ENCODE peak calls at places on chromosomes 11 and 22, in eight cellular contexts. G is stomach, B is right lobe of liver, I is upper lobe of left lung, U is testis, E is ovary, S is uterus, D is IMR-90. A is an unnamed sample.

GRCh38 chr11:86548278-86548917 is 124.0 kb downstream of the ME3 start:
- DNase-seq in D (peak), S (no peak), B (no peak), E (no peak), I (no peak), U (peak), G (no peak), A (no peak)

GRCh38 chr22:47794851-47795250 is 1032.4 kb downstream of the TBC1D22A start:
- DNase-seq in D (no peak), U (no peak), S (no peak), E (no peak), I (no peak), B (no peak), G (no peak), A (no peak)

GRCh38 chr11:94132823-94133408 is 4.3 kb downstream of the PANX1 start:
- DNase-seq in E (no peak), G (no peak), U (no peak), S (no peak), B (no peak), I (no peak), D (no peak), A (no peak)

GRCh38 chr22:27650985-27651384 is 150.6 kb downstream of the MN1 start:
- DNase-seq in B (no peak), U (no peak), I (no peak), E (no peak), G (no peak), S (no peak), D (no peak), A (no peak)

GRCh38 chr11:109794501-109794900 is 298.7 kb upstream of the ZC3H12C start:
- DNase-seq in B (no peak), S (no peak), D (peak), U (no peak), I (no peak), E (no peak), G (no peak), A (no peak)

GRCh38 chr11:36034572-36035331 is 90.9 kb downstream of the LDLRAD3 start:
- DNase-seq in B (no peak), U (no peak), E (no peak), D (peak), S (no peak), G (no peak), I (no peak), A (no peak)

GRCh38 chr11:123072279-123072678 is 10.3 kb upstream of the HSPA8 start:
- DNase-seq in S (no peak), E (no peak), U (no peak), D (no peak), G (peak), B (no peak), I (no peak), A (no peak)

GRCh38 chr11:26276798-26277424 is 55.0 kb upstream of the ANO3 start:
- DNase-seq in D (peak), S (peak), U (peak), E (peak), I (no peak), G (peak), B (no peak), A (no peak)

GRCh38 chr22:20641919-20642579 is 131.9 kb upstream of the SERPIND1 start:
- DNase-seq in G (no peak), U (no peak), I (no peak), S (no peak), D (no peak), B (peak), E (no peak), A (no peak)

GRCh38 chr22:46798366-46799057 is 36.1 kb downstream of the TBC1D22A start:
- DNase-seq in U (peak), S (peak), E (peak), I (peak), D (peak), B (peak), G (peak), A (peak)

GRCh38 chr11:44622190-44622650 is 56.8 kb downstream of the CD82 start:
- DNase-seq in E (peak), B (peak), D (no peak), I (no peak), U (peak), S (peak), G (peak), A (no peak)

GRCh38 chr11:106077609-106078517 is at the start of gene AASDHPPT:
- DNase-seq in G (peak), B (peak), U (peak), D (peak), I (peak), S (peak), E (no peak), A (no peak)

GRCh38 chr11:111911563-111912401 is at the start of gene CRYAB:
- DNase-seq in E (peak), I (peak), D (peak), G (peak), B (peak), U (peak), S (peak), A (peak)

GRCh38 chr11:94184861-94185260 is 56.2 kb downstream of the PANX1 start:
- DNase-seq in B (no peak), S (no peak), D (no peak), I (no peak), E (no peak), G (no peak), U (no peak), A (no peak)

GRCh38 chr11:2150206-2150847 is 10.7 kb downstream of the INS start:
- DNase-seq in G (no peak), U (no peak), I (no peak), D (peak), S (no peak), B (no peak), E (no peak), A (no peak)

GRCh38 chr11:69425444-69425843 is 56.0 kb upstream of the LINC01488 start:
- DNase-seq in U (peak), S (no peak), G (no peak), I (no peak), B (no peak), E (no peak), D (no peak), A (no peak)

GRCh38 chr22:40487663-40488249 is 117.4 kb downstream of the SGSM3 start:
- DNase-seq in I (no peak), G (no peak), D (peak), E (no peak), S (no peak), U (no peak), B (no peak), A (no peak)

GRCh38 chr22:50702821-50703725 is 30.4 kb downstream of the SHANK3 start:
- DNase-seq in D (no peak), E (no peak), B (peak), I (no peak), U (no peak), S (no peak), G (no peak), A (no peak)

GRCh38 chr11:78203184-78203583 is 14.5 kb downstream of the USP35 start:
- DNase-seq in I (no peak), D (no peak), S (no peak), E (no peak), B (no peak), U (no peak), G (no peak), A (no peak)

GRCh38 chr11:132312616-132313210 is 942.3 kb downstream of the NTM start:
- DNase-seq in G (no peak), I (no peak), B (no peak), E (no peak), D (peak), U (peak), S (no peak), A (no peak)

GRCh38 chr11:38593649-38594048 is 1995.6 kb upstream of the RAG2 start:
- DNase-seq in D (peak), I (no peak), U (no peak), B (no peak), G (no peak), E (no peak), S (no peak), A (no peak)

GRCh38 chr11:119181677-119182412 is 3.4 kb upstream of the NHERF4 start:
- DNase-seq in D (no peak), U (no peak), S (no peak), I (peak), B (no peak), G (no peak), E (no peak), A (no peak)

GRCh38 chr11:2208691-2209369 is 37.2 kb upstream of the TH start:
- DNase-seq in I (peak), E (peak), S (peak), U (peak), B (peak), D (no peak), G (peak), A (no peak)

GRCh38 chr22:24177045-24177444 is 4.2 kb upstream of the SUSD2 start:
- DNase-seq in D (no peak), E (no peak), G (no peak), U (no peak), I (no peak), S (no peak), B (no peak), A (no peak)

GRCh38 chr22:47884200-47884599 is 1121.8 kb downstream of the TBC1D22A start:
- DNase-seq in G (no peak), B (no peak), E (no peak), D (no peak), I (no peak), S (no peak), U (no peak), A (no peak)

GRCh38 chr11:129410561-129410960 is 34.9 kb downstream of the BARX2 start:
- DNase-seq in S (no peak), I (no peak), E (no peak), D (no peak), G (no peak), U (no peak), B (no peak), A (no peak)

GRCh38 chr11:120131941-120132644 is 5.8 kb downstream of the TRIM29 start:
- DNase-seq in S (peak), U (no peak), I (no peak), E (peak), B (peak), D (no peak), G (no peak), A (no peak)

GRCh38 chr11:11229691-11230090 is 123.4 kb downstream of the CSNK2A3 start:
- DNase-seq in B (no peak), D (peak), U (no peak), E (no peak), S (no peak), I (no peak), G (no peak), A (no peak)

DNA sequence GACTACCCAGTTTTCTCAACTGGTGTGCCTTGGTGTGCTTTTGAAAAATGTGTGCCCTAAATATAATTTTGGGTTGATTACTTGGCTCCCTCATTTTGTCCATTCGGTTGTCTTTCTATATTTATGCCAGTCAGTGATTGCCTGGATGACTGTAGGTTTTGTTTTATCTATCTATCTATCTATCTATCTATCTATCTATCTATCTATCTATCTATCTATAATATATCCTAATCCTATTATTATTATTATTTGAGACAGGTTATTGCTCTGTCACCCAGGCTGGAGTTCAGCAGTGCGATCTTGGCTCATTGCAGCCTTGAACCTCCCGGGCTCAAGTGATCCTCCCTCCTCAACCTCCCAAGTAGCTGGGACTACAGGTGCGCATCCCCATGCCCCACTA is 111.4 kb upstream of the GRK3 start:
- DNase-seq in S (no peak), G (no peak), E (no peak), U (no peak), B (no peak), I (no peak), D (no peak), A (no peak)
- H3K4me3 ChIP-seq in S (no peak), G (no peak), E (no peak), U (no peak), B (no peak), I (no peak), D (no peak), A (no peak)

DNA sequence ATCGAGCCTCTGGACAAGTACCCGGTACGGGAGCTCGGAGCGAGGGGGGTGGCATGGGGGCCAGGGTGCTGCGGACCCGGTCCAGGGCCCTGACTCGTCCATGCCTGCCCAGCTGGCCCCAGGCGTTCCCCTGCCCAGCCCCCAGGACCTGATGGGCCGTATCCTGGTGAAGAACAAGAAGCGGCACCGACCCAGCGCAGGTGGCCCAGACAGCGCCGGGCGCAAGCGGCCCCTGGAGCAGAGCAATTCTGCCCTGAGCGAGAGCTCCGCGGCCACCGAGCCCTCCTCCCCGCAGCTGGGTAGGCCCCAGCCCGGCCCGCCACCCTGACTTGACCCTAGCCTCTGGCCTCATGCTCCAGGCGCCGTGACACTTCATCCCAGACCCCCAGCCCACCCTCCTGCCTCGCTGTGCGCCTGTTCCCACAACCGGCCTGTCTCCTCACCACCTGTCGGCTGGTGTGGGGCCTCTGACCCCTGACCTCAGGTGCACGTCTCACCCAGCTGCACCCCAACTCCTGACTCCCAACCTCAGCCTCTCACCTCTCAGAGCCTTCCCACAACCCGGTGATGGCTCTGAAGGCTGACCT is 7.7 kb downstream of the PLCB3 start:
- DNase-seq in D (no peak), E (no peak), S (no peak), I (peak), B (no peak), U (no peak), G (no peak), A (no peak)
- TF ChIP-seq POLR2A in D (no peak), E (no peak), S (no peak), I (no peak), B (no peak), U (no peak), G (no peak), A (no peak)

GRCh38 chr11:57651408-57651807 is 1.7 kb upstream of the YPEL4 start:
- DNase-seq in S (no peak), D (no peak), B (no peak), E (no peak), I (no peak), U (no peak), G (no peak), A (no peak)

GRCh38 chr11:57647960-57648776 is 1.5 kb downstream of the YPEL4 start:
- DNase-seq in I (no peak), E (peak), U (no peak), B (no peak), D (no peak), S (no peak), G (no peak), A (no peak)

GRCh38 chr11:57650739-57651090 is 1.0 kb upstream of the YPEL4 start:
- DNase-seq in I (no peak), U (no peak), G (no peak), D (no peak), B (no peak), E (no peak), S (no peak), A (no peak)

GRCh38 chr11:57648791-57649735 is 649 bp downstream of the YPEL4 start:
- DNase-seq in E (peak), I (no peak), U (no peak), D (no peak), B (no peak), S (peak), G (no peak), A (no peak)

DNA sequence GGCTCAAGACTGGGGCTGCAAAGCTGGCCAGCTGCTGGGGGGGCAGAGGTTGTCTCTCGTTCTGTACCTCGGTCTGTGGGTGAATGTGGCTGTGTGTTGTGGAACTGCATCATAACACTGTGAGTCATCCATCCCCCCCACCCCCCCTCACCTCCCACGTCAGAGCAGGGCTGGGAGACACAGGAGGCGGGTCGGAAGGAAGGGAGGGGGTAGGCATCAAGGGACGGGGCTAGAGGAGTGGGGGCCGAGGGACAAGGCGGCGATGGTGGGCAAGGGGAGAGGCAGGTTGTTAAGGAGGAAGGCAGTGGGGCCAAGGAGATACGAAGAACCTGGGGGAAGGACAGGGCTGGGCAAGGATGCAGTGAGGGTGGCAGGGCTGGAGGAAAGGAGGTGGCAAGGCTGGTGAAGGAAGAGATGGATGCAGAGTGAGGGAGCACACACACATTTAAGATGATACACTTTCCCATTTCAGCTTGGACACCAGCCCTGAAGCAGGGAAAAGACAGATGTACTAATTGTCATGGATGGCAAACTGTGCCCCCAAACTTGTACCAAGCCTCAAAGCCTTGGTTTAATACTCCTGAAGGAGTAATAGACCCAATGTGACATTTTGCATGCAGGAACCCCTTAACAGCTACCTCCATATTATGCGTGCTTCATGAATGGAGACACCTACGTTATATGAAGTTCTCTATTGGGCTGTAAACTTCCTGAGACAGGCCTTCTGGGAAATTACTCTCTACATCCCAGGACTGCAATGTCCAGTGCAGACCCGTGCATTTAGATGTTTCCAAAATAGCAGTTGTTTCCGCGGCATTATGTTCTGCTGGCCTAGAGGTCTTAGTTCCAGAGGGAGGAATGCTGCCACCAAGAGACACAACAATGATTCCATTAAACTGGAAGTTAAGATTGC is at the start of gene YPEL4:
- DNase-seq in I (no peak), U (peak), B (no peak), S (peak), G (no peak), D (peak), E (peak), A (peak)
- H3K4me3 ChIP-seq in I (peak), U (peak), B (no peak), S (peak), G (peak), D (peak), E (peak), A (peak)

DNA sequence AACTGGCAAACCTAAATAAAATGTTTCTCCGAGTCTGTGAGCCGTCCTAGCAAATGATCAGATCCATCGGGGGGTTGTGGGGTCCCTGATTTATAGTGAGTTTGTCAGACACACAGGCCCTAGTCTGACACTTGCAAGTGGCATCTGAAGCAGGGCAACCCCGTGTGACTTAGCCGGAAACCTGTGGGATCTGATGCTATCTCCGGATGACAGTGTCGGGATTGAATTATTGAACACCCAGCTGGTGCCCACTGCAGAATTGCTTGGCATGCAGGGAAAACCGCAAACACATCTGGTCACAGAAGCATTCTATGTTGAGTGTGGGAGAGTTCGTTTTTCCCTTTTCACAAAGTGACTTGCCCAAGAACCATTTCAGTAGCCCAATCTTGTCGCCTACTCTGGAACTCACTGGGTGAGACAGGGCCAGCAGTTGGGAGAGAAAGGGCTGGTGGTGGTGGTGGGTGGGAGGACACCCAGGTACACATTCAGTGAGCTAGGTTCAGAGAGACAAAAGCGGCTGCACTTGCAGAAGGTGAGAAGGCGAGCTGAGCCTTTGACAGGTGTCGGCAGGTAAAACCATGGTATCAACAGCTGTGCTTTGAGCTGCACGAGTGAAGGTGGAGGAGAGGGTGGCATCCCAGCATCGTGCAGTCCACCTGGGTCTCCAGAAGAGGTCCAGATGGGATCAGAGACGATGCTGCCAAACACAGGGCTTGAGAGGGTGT is 33.7 kb upstream of the B3GAT1 start:
- DNase-seq in D (no peak), S (no peak), U (no peak), B (peak), G (no peak), E (no peak), I (no peak), A (no peak)
- TF ChIP-seq POLR2A in D (no peak), S (no peak), U (no peak), B (no peak), G (no peak), E (no peak), I (no peak), A (no peak)

DNA sequence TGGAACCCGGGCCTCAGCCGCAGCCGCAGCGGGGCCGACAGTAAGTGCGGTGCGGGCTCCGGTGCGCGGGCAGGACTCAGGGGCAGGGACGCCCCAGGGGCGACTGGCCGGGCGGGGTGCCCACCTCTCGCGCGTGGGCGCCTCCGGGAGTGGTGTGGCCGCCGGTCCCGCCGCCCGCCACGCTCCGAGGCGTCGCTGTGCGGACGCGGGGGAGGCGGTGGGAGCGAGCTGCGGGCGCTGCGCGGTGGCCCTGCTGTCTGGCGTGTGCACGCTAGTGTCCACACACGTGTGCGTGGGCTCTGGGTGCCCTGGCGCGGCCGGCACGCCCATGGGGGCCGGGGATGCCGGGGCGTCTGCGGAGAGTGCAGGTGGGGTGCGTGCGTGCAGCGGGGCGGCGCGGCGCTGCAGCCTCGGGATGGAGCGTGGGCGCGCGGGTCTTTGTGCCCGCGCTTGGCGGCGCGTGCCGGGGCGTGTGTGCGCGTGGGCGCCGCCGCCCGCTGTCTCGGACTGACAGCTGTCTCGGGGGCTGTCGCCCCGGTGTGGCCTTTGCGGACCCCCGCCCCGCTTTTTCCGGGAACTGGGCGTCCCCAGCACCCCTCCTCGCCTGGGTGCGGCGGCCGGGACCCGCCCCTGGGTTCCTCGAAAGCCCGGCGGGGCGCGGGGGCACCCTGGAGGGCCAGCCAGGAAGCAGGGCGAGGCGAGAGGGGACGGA is 800 bp downstream of the KCNK4 start:
- DNase-seq in S (no peak), B (no peak), I (peak), E (no peak), U (no peak), D (no peak), G (no peak), A (no peak)
- H3K4me3 ChIP-seq in S (no peak), B (no peak), I (peak), E (no peak), U (peak), D (peak), G (peak), A (peak)